ENCODE peak calls at places on chromosomes 12 and 14, in nine cellular contexts. V is osteocyte, E is mesendoderm, Z is A172, D is GM20000, P is A549, Y is left colon, K is G401, Q is ecto neural progenitor cell. M is an unnamed sample.
A peak's percentile ranks its signal among the peaks of the same experiment; 100 is the strongest.

GRCh38 chr12:15899282-15899870 is 11.8 kb upstream of the DERA start:
- DNase-seq in Y (no peak), K (peak; percentile 69), P (no peak), V (no peak), E (no peak), D (no peak), Q (no peak), Z (no peak), M (no peak)

GRCh38 chr12:54431911-54432814 is 13.1 kb upstream of the ITGA5 start:
- DNase-seq in E (peak; percentile 99), K (no peak), Z (peak; percentile 91), Y (peak; percentile 77), Q (no peak), D (no peak), V (no peak), P (no peak), M (no peak)

GRCh38 chr12:95532851-95533250 is 18.4 kb downstream of the USP44 start:
- DNase-seq in K (no peak), D (no peak), V (no peak), Z (peak; percentile 35), P (no peak), Y (no peak), E (no peak), Q (no peak), M (no peak)

GRCh38 chr14:102557434-102558226 is 34.8 kb upstream of the RCOR1 start:
- DNase-seq in Z (no peak), V (no peak), E (no peak), K (no peak), D (no peak), Y (no peak), Q (no peak), P (no peak), M (no peak)

GRCh38 chr12:47776471-47777143 is 3.6 kb downstream of the SLC48A1 start:
- DNase-seq in K (no peak), Z (no peak), V (no peak), P (no peak), Q (no peak), Y (no peak), E (no peak), D (no peak), M (no peak)

GRCh38 chr14:34930591-34931069 is 52.2 kb upstream of the SRP54 start:
- DNase-seq in P (no peak), Q (no peak), Z (no peak), Y (no peak), K (no peak), E (no peak), V (no peak), D (peak; percentile 44), M (no peak)

GRCh38 chr12:3559601-3560294 is 68.7 kb downstream of the PRMT8 start:
- DNase-seq in Z (no peak), V (no peak), D (no peak), K (no peak), E (no peak), P (no peak), Q (no peak), Y (no peak), M (no peak)

GRCh38 chr12:132771126-132771838 is 9.7 kb upstream of the ANKLE2 start:
- DNase-seq in K (no peak), P (no peak), Z (no peak), D (peak; percentile 66), Y (no peak), E (no peak), V (no peak), Q (no peak), M (no peak)

GRCh38 chr14:34301107-34301734 is 160.8 kb downstream of the SPTSSA start:
- DNase-seq in Z (peak; percentile 36), D (peak; percentile 35), P (peak; percentile 41), Q (no peak), E (peak; percentile 66), K (peak; percentile 20), Y (no peak), V (no peak), M (no peak)

GRCh38 chr14:99687284-99688209 is 3.4 kb downstream of the CYP46A1 start:
- DNase-seq in P (no peak), K (no peak), D (no peak), Q (peak; percentile 68), E (peak; percentile 66), Z (no peak), V (peak; percentile 82), Y (no peak), M (peak; percentile 75)

GRCh38 chr12:90226211-90226610 is 517.6 kb upstream of the ATP2B1 start:
- DNase-seq in K (no peak), Q (no peak), P (no peak), V (no peak), D (no peak), E (no peak), Y (no peak), Z (no peak), M (no peak)

GRCh38 chr12:52681551-52682380 is 1.6 kb upstream of the KRT1 start:
- DNase-seq in E (no peak), Q (no peak), K (no peak), V (no peak), Z (no peak), P (no peak), D (no peak), Y (no peak), M (no peak)

GRCh38 chr12:53867216-53868012 is 71.2 kb upstream of the HOXC13 start:
- DNase-seq in Q (no peak), Z (peak; percentile 77), P (peak; percentile 76), D (no peak), E (peak; percentile 96), V (no peak), K (no peak), Y (no peak), M (no peak)

GRCh38 chr14:106203438-106203837 is 677.1 kb downstream of the TMEM121 start:
- DNase-seq in V (no peak), E (no peak), P (no peak), Q (no peak), Z (no peak), K (no peak), Y (no peak), D (no peak), M (no peak)

GRCh38 chr14:72941286-72941985 is 15.2 kb downstream of the DCAF4 start:
- DNase-seq in D (no peak), V (no peak), Q (no peak), P (no peak), E (no peak), Z (no peak), Y (no peak), K (no peak), M (no peak)